ENCODE peak calls at places on chromosomes 11 and 22, in eight cellular contexts. E is H1, F is HCT116, Z is K562, Q is GM23338, R is HepG2, C is SK-N-SH, P is GM12878. W is an unnamed sample. For H4K20me1, the result is how much of the 10 kb centered on the place peaks cover.

GRCh38 chr11:134819026-134819425 is 407.0 kb upstream of the B3GAT1 start:
- DNase-seq in E (no peak), C (no peak), P (no peak), F (no peak), Z (peak), Q (peak), R (no peak), W (no peak)

GRCh38 chr11:123054301-123055065 is 7.5 kb downstream of the HSPA8 start:
- DNase-seq in Z (peak), P (no peak), Q (peak), R (peak), E (no peak), F (peak), C (peak), W (peak)

GRCh38 chr11:128724891-128725611 is 31.2 kb downstream of the FLI1 start:
- DNase-seq in F (no peak), Q (no peak), P (no peak), C (no peak), Z (no peak), E (no peak), R (no peak), W (no peak)

GRCh38 chr11:128492461-128492860 is 94.9 kb downstream of the ETS1 start:
- DNase-seq in E (no peak), P (no peak), R (no peak), Q (no peak), F (no peak), C (no peak), Z (no peak), W (peak)

GRCh38 chr22:20991252-20992055 is 9.4 kb downstream of the LZTR1 start:
- DNase-seq in E (no peak), Q (no peak), R (no peak), Z (no peak), F (no peak), C (no peak), P (no peak), W (no peak)

GRCh38 chr11:119047205-119047604 is 9.8 kb downstream of the HYOU1 start:
- DNase-seq in Q (no peak), F (no peak), R (no peak), C (no peak), Z (no peak), P (no peak), E (no peak), W (no peak)

GRCh38 chr11:129225190-129225589 is 33.1 kb upstream of the ARHGAP32 start:
- DNase-seq in Q (no peak), R (no peak), Z (no peak), C (no peak), E (no peak), F (no peak), P (no peak), W (peak)

GRCh38 chr11:35190804-35191348 is 51.9 kb downstream of the CD44 start:
- DNase-seq in E (no peak), R (peak), Z (no peak), P (no peak), F (no peak), C (no peak), Q (no peak), W (no peak)

GRCh38 chr11:65204646-65205601 is 23.2 kb downstream of the CAPN1 start:
- DNase-seq in P (no peak), Z (peak), Q (peak), R (peak), E (no peak), F (no peak), C (peak), W (peak)

GRCh38 chr11:43067681-43068080 is 244.1 kb upstream of the API5 start:
- DNase-seq in F (no peak), Z (no peak), E (no peak), Q (no peak), P (no peak), R (no peak), C (no peak), W (no peak)

GRCh38 chr11:86781546-86781945 is 18.8 kb upstream of the PRSS23 start:
- DNase-seq in P (no peak), E (no peak), Z (peak), C (no peak), R (no peak), F (no peak), Q (peak), W (no peak)

GRCh38 chr22:30250713-30251267 is 4.2 kb upstream of the LIF start:
- DNase-seq in F (no peak), Q (no peak), E (no peak), R (no peak), Z (no peak), C (peak), P (no peak), W (no peak)

GRCh38 chr11:1761110-1761856 is 2.4 kb downstream of the CTSD start:
- DNase-seq in Q (no peak), E (no peak), F (no peak), P (no peak), R (no peak), Z (no peak), C (no peak), W (no peak)

GRCh38 chr22:37273126-37273845 is 9.0 kb upstream of the CYTH4 start:
- DNase-seq in C (no peak), Z (peak), R (no peak), F (no peak), Q (no peak), P (no peak), E (no peak), W (no peak)

GRCh38 chr11:27237641-27238040 is 125.4 kb downstream of the CCDC34 start:
- DNase-seq in E (no peak), F (no peak), R (no peak), P (no peak), Q (no peak), C (no peak), Z (no peak), W (no peak)

GRCh38 chr11:71145368-71145767 is 107.0 kb downstream of the SHANK2 start:
- DNase-seq in Z (no peak), F (no peak), P (no peak), E (no peak), Q (no peak), R (no peak), C (no peak), W (no peak)

DNA sequence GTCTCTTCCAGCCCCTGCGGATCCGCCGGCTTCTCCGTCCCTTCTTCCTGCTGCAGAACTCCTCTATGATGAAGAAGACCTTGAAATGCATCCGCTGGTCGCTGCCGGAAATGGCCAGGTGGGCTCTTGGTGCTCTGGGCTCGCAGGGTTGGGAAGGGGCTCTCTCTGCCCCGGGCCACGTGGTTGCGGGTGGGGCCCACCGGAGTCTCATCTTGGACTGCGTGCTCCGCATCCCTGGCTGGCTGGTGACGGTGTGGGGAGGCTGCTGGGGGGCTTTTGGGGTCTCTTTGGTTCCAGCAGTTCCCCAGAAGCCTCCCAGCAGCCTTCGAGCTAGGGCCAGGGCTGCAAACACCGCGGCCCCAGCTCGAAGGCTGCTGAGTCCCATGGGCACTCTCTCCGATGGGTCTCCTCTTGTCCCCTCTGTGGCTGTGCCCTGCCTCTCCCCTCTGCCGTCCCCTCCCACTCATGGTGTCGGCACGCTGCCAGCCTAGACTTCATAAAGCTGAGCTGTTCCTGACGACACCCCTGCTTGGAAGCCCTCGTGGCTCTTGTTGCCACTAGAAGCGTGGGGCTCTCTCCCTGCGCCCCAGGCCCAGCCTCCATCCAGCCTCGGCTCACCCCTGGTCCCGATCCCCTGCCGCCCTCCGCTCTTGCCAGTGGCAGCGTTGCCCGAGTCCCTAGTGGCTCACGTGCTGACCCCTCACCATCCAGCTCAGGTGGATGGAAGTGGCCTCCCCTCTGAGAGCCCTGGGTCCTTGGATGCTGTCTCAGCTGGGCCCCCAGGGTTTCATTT is 14.3 kb downstream of the TPCN2 start:
- DNase-seq in C (no peak), F (no peak), Q (no peak), P (no peak), E (no peak), R (no peak), Z (no peak), W (no peak)
- H4K20me1 ChIP-seq in C (under half), F (under half), Q (under half), P (under half), E (under half), R (under half), Z (under half), W (under half)

DNA sequence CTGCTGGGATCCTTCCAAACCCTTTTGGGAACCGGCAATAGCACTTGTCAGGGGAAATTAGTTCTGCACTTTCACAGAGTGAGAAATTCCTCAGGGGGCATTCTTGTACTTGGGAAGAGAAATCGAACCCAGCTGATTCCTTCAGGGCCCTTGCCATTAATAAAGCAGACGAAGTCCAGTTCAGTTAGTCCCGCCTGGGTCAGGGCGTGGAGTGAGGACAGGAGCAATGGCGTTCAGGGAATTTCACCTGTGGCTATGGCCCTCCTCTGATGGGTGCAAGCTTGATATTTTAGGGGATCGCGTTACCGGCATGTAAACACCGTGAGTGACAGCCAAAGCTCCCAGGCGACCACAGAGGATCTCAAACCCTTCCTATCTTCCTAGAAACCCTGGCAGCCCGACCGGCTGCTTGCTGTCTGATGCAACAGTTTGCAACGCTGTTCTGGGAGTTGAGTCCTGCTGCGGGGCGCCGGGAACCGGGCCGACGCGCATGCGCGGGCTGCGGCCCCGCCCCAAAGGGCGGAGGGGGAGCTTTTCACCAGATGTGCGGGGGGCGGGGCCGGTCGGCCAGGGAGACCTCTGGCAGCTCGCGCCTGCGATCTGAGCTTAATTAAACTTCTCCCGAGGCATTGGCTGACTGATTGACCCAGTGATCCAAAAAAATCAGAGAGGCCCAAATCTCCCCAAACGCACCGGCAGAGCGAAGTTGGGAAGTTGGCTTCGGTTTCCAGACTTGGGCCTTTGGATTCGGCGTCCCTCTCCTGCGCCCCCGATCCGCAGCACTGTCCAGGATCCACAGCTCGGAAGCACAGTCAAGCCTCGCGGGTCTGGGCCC is 34.3 kb upstream of the CREB3L1 start:
- DNase-seq in F (peak), Q (peak), Z (peak), P (peak), R (peak), E (peak), C (peak), W (peak)
- TF ChIP-seq POLR2AphosphoS5 in F (peak), Q (peak), Z (peak), P (no peak), R (peak), E (peak), C (peak), W (peak)

GRCh38 chr11:98736813-98737212 is 283.9 kb upstream of the CNTN5 start:
- DNase-seq in P (no peak), E (no peak), Q (no peak), C (no peak), Z (no peak), R (no peak), F (no peak), W (no peak)

GRCh38 chr11:98734686-98735085 is 286.1 kb upstream of the CNTN5 start:
- DNase-seq in E (no peak), C (no peak), R (no peak), F (no peak), P (no peak), Z (no peak), Q (no peak), W (no peak)

DNA sequence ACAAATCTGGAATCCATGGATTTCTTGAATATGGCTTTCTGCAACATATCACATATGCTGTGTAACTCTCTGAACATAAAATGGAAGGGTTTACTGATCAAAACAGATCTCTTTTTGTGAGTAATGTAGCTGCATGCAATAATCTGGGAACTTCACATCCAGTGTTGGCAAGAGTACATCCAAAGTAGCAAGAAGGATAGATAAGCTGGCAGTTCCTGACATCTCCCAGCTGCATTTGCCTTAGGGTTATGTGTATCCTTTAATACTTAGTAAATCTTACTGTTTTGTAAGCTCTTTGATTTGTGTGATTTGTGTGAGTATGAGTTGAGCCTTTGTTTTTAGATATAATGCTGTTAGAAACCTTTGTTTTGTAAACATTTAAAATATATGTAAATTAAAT is 280.4 kb upstream of the CNTN5 start:
- DNase-seq in Z (no peak), E (no peak), P (no peak), Q (no peak), C (no peak), F (no peak), R (no peak), W (no peak)
- H4K20me1 ChIP-seq in Z (under half), E (under half), P (under half), Q (under half), C (under half), F (under half), R (under half), W (under half)

DNA sequence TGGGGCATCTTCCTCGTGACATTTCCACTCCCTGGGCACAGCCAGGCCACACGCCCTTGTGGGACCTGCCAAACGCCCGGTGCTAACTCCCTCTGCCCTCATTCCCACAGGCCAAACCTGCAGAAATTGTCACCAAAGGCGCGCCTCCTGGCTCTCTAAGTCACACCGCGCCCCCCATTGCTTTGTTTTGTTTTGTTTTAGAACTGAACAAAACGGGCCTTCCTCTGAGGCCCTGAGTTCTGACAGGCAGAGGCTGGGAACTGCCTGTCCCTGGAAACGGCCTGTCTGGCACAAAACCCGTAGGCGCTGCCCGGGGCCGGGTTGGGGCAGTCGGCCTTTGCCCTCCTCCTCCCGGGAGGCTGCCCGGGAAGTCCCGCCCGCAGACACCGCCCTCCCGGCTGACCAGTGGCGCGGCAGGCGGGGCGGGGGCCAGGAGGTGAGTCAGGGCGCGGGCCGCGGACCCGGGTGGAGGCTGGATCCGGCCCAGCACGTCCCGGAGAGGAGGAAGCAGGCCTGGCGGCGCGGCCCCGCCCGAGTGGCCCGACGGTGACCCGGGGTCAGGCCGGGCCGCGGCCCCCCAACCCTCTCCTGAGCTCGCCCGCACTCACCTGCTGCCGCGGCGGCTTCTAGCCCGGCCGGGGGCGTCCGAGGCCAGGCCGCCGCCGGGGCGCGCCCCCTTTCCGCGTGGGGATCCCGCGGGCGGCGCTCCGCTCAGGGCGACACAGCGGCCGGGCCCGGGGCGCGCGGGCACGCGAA is 465 bp downstream of the SUN2 start:
- DNase-seq in R (peak), F (no peak), P (no peak), Q (peak), Z (peak), E (no peak), C (peak), W (peak)
- TF ChIP-seq POLR2AphosphoS5 in R (peak), F (peak), P (no peak), Q (no peak), Z (no peak), E (no peak), C (no peak), W (peak)

DNA sequence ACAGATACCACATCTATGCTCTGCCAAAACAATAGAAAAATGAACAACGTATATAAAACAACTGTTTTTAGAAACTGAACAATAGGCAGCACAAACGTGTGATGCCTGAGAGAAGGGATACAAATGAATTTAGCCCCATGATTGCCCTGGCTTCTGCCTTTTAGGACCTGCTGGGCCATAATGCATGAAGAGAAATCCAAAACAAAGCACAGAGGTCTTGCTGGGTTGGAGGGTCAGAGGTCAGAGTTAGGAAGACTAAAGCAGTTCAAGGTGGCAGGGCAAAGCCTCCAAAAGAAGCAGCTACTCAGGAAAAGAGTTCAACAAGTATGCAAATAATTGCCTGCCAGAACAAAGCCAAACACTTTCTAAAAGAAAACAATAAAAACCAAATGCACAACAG is 138.5 kb downstream of the TTC28 start:
- DNase-seq in P (no peak), Q (peak), E (peak), C (no peak), R (no peak), F (no peak), Z (no peak), W (no peak)
- H4K20me1 ChIP-seq in P (under half), Q (under half), E (under half), C (under half), R (under half), F (under half), Z (under half), W (under half)

DNA sequence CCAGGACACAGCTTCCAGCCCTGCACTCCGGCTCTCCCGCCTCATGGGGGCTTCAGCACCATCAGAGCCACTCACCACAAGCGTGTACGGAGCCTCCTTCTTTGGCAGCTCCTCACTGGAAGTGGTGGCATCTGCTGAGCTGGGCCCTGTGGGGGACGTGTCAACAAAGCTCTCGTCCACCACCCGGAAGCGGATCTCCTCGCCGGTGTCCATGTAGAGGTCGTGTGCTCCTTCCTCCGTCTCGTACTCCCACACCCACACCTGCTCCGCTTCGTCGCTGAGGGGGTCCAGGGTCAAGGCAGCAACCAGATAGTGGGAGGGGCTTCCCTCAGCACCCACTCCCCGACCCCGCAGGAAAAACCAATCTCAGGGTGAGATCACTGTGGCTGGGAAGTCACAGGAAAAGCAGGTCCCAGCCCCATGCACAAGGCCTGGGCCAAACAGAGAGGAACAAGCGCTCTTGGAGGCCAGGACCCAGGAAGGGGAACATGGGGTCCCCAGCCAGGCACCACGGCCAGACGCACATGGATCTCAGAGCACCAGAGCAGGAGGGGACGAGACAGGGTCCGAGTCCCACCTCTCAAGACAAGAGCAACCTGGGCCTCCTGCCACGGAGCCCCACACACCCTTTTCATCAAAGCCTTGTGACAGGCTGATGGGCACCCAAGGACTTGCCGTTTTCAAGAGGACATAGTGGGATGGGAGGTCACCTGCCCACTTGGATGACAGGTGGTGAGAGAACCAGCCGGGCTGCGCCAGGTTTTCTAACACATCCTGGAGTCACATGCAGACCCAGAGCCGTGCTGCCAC is 13.5 kb downstream of the POLR3H start:
- DNase-seq in R (no peak), C (no peak), E (no peak), Z (no peak), Q (no peak), P (no peak), F (no peak), W (no peak)
- TF ChIP-seq POLR2AphosphoS5 in R (no peak), C (no peak), E (no peak), Z (peak), Q (no peak), P (no peak), F (no peak), W (no peak)

W was measured in endothelial cell of umbilical vein.